ENCODE peak calls at places on chromosomes 3 and 15, in four cellular contexts. U, Q, D and S are unnamed samples.

GRCh38 chr3:127697531-127698240 is 24.9 kb downstream of the ABTB1 start:
- DNase-seq in U (peak), Q (peak), D (peak), S (peak)

GRCh38 chr3:70249509-70250160 is 62.8 kb downstream of the MDFIC2 start:
- DNase-seq in U (no peak), Q (no peak), D (no peak), S (no peak)

GRCh38 chr15:57323299-57323805 is 53.0 kb upstream of the CGNL1 start:
- DNase-seq in U (no peak), Q (no peak), D (no peak), S (no peak)

GRCh38 chr3:20043398-20043797 is 3.2 kb downstream of the KAT2B start:
- DNase-seq in U (no peak), Q (no peak), D (no peak), S (peak)

GRCh38 chr3:146161725-146162047 is 702 bp upstream of the PLOD2 start:
- DNase-seq in U (no peak), Q (no peak), D (peak), S (peak)

GRCh38 chr3:184133840-184134745 is 1.1 kb upstream of the EIF2B5 start:
- DNase-seq in U (peak), Q (peak), D (peak), S (peak)

GRCh38 chr15:74258456-74259323 is 22.6 kb downstream of the CCDC33 start:
- DNase-seq in U (no peak), Q (no peak), D (no peak), S (no peak)

GRCh38 chr15:68885070-68885469 is 45.3 kb upstream of the SPESP1 start:
- DNase-seq in U (no peak), Q (no peak), D (peak), S (peak)

GRCh38 chr3:176916777-176917176 is 280.5 kb downstream of the TBL1XR1 start:
- DNase-seq in U (peak), Q (no peak), D (no peak), S (no peak)

GRCh38 chr3:169232863-169233262 is 430.6 kb downstream of the MECOM start:
- DNase-seq in U (no peak), Q (no peak), D (peak), S (peak)

GRCh38 chr3:147414369-147415135 is 5.4 kb downstream of the ZIC1 start:
- DNase-seq in U (no peak), Q (no peak), D (no peak), S (no peak)

GRCh38 chr15:31977812-31978662 is 52.3 kb upstream of the CHRNA7 start:
- DNase-seq in U (peak), Q (peak), D (peak), S (peak)

GRCh38 chr3:104564045-104564643 is 802.6 kb upstream of the ALCAM start:
- DNase-seq in U (peak), Q (no peak), D (peak), S (peak)

GRCh38 chr15:76987896-76988860 is 6.7 kb upstream of the PSTPIP1 start:
- DNase-seq in U (no peak), Q (no peak), D (no peak), S (no peak)

GRCh38 chr15:65323071-65323511 is 18.6 kb downstream of the RNU5B-1 start:
- DNase-seq in U (no peak), Q (no peak), D (peak), S (peak)

GRCh38 chr15:99564221-99565030 is 1.4 kb upstream of the MEF2A start:
- DNase-seq in U (no peak), Q (no peak), D (peak), S (peak)

GRCh38 chr15:69929905-69930630 is 167.6 kb downstream of the TLE3 start:
- DNase-seq in U (peak), Q (no peak), D (no peak), S (no peak)

GRCh38 chr3:150409125-150409526 is 1.0 kb downstream of the TSC22D2 start:
- DNase-seq in U (no peak), Q (no peak), D (no peak), S (no peak)
- H2AK5ac ChIP-seq in U (no peak), Q (no peak), D (peak), S (no peak)

GRCh38 chr3:126008219-126008618 is 39.2 kb downstream of the ROPN1B start:
- DNase-seq in U (no peak), Q (no peak), D (no peak), S (no peak)
- H3K23ac ChIP-seq in U (no peak), Q (peak), D (no peak), S (no peak)

DNA sequence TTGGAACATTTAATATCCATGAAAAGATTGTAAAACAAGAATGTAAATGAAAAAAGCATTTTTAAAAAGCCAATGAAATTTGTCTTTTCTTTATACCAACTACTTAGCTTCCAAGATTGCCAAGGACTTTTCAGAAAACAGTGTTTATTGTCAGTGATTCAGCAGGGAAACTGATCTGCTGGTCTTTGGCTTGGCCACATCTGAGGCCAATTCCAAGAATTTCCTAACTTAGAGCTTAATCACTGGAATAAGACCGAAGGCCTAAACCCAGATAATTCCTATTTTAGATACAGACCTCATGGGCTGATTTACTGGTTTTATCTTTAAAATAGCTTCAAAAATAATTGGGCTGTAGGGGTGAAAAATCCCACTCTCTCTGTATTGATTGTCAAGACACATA is 260.5 kb upstream of the RORA start:
- DNase-seq in U (no peak), Q (no peak), D (no peak), S (no peak)
- H3K14ac ChIP-seq in U (no peak), Q (no peak), D (no peak), S (no peak)

GRCh38 chr3:120450914-120451669 is at the start of gene FSTL1:
- DNase-seq in U (peak), Q (peak), D (peak), S (peak)
- H2AK5ac ChIP-seq in U (no peak), Q (no peak), D (peak), S (no peak)

GRCh38 chr3:32817561-32818430 is at the start of gene TRIM71:
- DNase-seq in U (no peak), Q (no peak), D (no peak), S (peak)

GRCh38 chr3:32820430-32820829 is 2.6 kb downstream of the TRIM71 start:
- DNase-seq in U (no peak), Q (no peak), D (no peak), S (no peak)

GRCh38 chr3:32818431-32819085 is 761 bp downstream of the TRIM71 start:
- DNase-seq in U (no peak), Q (no peak), D (no peak), S (no peak)

GRCh38 chr3:32819581-32820348 is 2.0 kb downstream of the TRIM71 start:
- DNase-seq in U (no peak), Q (no peak), D (no peak), S (no peak)

DNA sequence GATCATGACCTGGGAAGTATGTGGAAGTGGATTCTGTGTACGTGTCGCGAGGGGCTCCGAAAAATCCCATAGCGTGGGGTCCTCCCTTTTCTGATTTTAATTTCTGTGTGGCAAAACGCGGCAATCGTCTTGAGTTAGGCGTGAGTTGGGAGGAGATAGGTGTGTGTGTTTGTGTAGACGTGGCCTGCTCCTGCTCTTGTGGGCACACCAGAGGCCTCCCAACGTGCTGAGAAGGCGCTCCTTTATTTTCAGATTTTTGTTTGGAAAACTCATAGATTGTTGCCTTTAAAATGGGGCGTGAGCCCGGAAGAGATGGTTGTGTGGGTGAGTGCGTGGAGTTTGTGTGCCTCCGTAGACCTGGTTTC is 1.3 kb downstream of the TRIM71 start:
- DNase-seq in U (no peak), Q (no peak), D (no peak), S (no peak)
- H3K23ac ChIP-seq in U (peak), Q (peak), D (no peak), S (no peak)

GRCh38 chr3:100335137-100335833 is 728 bp downstream of the NIT2 start:
- DNase-seq in U (no peak), Q (no peak), D (no peak), S (peak)
- H3K14ac ChIP-seq in U (no peak), Q (no peak), D (peak), S (no peak)

GRCh38 chr3:170804095-170804494 is 65.9 kb downstream of the RPL22L1 start:
- DNase-seq in U (no peak), Q (no peak), D (peak), S (peak)
- H2AK5ac ChIP-seq in U (no peak), Q (no peak), D (peak), S (peak)

GRCh38 chr3:160108357-160108756 is 116.9 kb upstream of the C3orf80 start:
- DNase-seq in U (no peak), Q (no peak), D (no peak), S (no peak)

GRCh38 chr3:160105902-160106584 is 117.4 kb downstream of the IL12A start:
- DNase-seq in U (no peak), Q (no peak), D (no peak), S (no peak)

GRCh38 chr3:160112481-160112880 is 112.7 kb upstream of the C3orf80 start:
- DNase-seq in U (no peak), Q (no peak), D (no peak), S (no peak)

GRCh38 chr3:160103397-160103796 is 114.8 kb downstream of the IL12A start:
- DNase-seq in U (no peak), Q (no peak), D (no peak), S (no peak)

DNA sequence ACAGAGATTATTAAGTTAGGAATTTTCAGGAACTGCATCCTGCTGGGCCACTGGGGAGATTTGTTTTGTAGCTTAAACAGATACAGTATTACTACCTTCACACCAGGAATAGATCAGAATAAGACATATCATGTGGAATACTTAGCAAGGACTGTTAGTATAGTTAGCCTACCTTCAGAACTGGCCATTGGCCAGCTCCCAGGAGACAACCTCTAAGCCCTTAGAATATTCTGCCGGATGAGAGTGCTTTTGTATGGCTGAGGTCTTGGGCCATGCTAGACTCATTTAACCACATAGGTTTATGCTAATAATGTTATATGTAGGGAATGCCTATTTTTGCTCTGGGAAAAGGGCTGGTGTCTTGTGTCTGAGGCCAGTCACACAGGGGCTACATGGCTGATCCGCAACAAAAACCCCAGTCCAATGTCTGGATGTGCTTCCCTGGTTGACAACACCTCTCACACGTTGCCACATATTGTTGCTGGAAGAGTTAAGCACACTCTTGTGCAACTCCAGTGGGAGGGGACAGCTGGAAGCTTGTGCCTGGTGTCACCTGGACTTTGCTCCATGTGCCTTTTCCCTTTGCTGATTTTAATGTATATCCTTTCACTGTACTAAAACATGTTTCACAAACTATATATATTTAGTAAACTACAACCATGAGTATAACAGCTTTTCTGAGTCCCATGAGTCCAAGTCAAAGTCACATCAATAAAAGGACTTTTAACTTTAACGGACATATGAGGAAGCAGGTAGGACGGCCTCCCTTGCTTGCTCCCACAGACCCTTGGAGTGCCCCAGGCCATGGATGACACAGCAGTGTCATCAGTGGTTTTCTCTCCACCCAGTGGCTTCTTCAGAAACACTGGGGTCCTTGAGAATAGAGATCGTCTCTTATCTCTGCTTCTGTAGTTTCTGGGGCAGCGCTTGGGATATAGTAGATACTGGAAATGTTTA is 118.0 kb upstream of the C3orf80 start:
- DNase-seq in U (no peak), Q (no peak), D (no peak), S (no peak)
- H3K23ac ChIP-seq in U (no peak), Q (no peak), D (no peak), S (no peak)

GRCh38 chr3:40116478-40117162 is 192.9 kb upstream of the EIF1B start:
- DNase-seq in U (no peak), Q (no peak), D (peak), S (no peak)

GRCh38 chr3:40120816-40121215 is 188.7 kb upstream of the EIF1B start:
- DNase-seq in U (no peak), Q (no peak), D (no peak), S (peak)

GRCh38 chr3:40118031-40118610 is 191.4 kb upstream of the EIF1B start:
- DNase-seq in U (no peak), Q (no peak), D (no peak), S (no peak)

GRCh38 chr3:40124918-40125317 is 184.6 kb upstream of the EIF1B start:
- DNase-seq in U (no peak), Q (no peak), D (no peak), S (no peak)

DNA sequence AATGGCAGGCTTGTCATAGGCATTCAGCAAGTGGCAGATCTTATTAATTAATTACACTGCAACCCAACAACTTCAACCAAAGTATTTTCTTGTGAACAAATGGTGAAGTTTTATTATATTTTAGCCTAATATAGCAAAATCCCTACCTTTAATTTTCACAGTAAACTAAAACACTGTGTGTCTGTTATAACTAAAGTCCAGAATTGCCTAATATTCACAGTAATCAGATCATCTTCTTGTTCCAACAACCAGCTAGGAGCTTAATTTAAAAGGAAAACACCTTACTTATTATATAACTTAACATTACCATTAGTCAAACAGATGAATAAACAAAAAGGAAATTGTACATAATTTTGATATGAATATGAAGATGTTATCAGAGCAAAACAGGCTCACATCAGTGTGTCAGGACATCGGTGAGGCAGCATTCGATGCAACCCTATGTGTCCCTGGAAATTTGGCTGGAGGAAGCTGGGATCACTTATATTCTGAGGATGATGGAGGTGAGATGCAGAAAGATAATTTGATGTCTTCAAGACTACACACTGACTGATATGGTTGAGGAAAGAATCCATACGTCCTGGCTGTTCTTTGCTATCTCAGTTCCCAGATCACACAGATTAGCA is 189.3 kb upstream of the EIF1B start:
- DNase-seq in U (no peak), Q (no peak), D (no peak), S (no peak)
- H3K14ac ChIP-seq in U (no peak), Q (no peak), D (no peak), S (no peak)